ENCODE peak calls at places on chromosome 2, in four cellular contexts. K, G, I and V are unnamed samples.

GRCh38 chr2:27965841-27966240 is 75.3 kb downstream of the BABAM2 start:
- DNase-seq in K (no peak), G (no peak), I (no peak), V (no peak)

GRCh38 chr2:228039752-228040534 is 141.5 kb downstream of the SPHKAP start:
- DNase-seq in I (no peak), K (no peak), G (peak; percentile 38), V (no peak)

GRCh38 chr2:138107288-138107687 is 143.0 kb downstream of the HNMT start:
- DNase-seq in G (no peak), K (no peak), I (no peak), V (no peak)

GRCh38 chr2:214630402-214631035 is 179.0 kb downstream of the BARD1 start:
- DNase-seq in K (no peak), I (no peak), G (no peak), V (no peak)

GRCh38 chr2:13034861-13035260 is 318.1 kb downstream of the TRIB2 start:
- DNase-seq in I (no peak), G (no peak), K (no peak), V (no peak)

GRCh38 chr2:227407601-227408089 is 19.9 kb upstream of the SCYGR1 start:
- DNase-seq in G (no peak), K (no peak), I (no peak), V (peak; percentile 84)

GRCh38 chr2:190343500-190344274 is at the start of gene INPP1:
- DNase-seq in G (peak; percentile 84), K (peak; percentile 63), I (peak; percentile 14), V (peak; percentile 84)

GRCh38 chr2:1976112-1976511 is 231.8 kb upstream of the PXDN start:
- DNase-seq in K (no peak), I (no peak), G (no peak), V (no peak)

GRCh38 chr2:165610591-165611029 is 141.1 kb downstream of the CSRNP3 start:
- DNase-seq in I (no peak), G (no peak), K (no peak), V (no peak)

GRCh38 chr2:217431577-217432269 is 571.1 kb downstream of the TNS1 start:
- DNase-seq in K (no peak), G (no peak), I (no peak), V (no peak)

GRCh38 chr2:84281510-84281909 is 177.6 kb downstream of the SUCLG1 start:
- DNase-seq in I (no peak), K (no peak), G (no peak), V (no peak)

GRCh38 chr2:69798466-69798908 is 31.0 kb upstream of the GMCL1 start:
- DNase-seq in G (peak; percentile 49), I (no peak), K (no peak), V (no peak)

GRCh38 chr2:159497256-159497655 is 119.1 kb downstream of the BAZ2B start:
- DNase-seq in I (no peak), K (no peak), G (peak; percentile 61), V (no peak)

GRCh38 chr2:213152065-213152794 is 818 bp upstream of the IKZF2 start:
- DNase-seq in G (peak; percentile 47), K (peak; percentile 35), I (no peak), V (peak; percentile 81)

GRCh38 chr2:46991985-46992384 is 76.4 kb upstream of the MCFD2 start:
- DNase-seq in G (no peak), K (no peak), I (no peak), V (no peak)

GRCh38 chr2:103963331-103963730 is 890.6 kb upstream of the POU3F3 start:
- DNase-seq in I (no peak), K (no peak), G (no peak), V (no peak)

GRCh38 chr2:197740200-197740599 is 35.0 kb downstream of the MARS2 start:
- DNase-seq in I (no peak), K (no peak), G (no peak), V (no peak)

GRCh38 chr2:100853909-100854810 is 34.2 kb downstream of the NPAS2 start:
- DNase-seq in G (no peak), K (no peak), I (no peak), V (no peak)

GRCh38 chr2:145383961-145384360 is 864.0 kb upstream of the ZEB2 start:
- DNase-seq in K (no peak), G (no peak), I (no peak), V (no peak)

GRCh38 chr2:60331106-60331809 is 222.2 kb downstream of the BCL11A start:
- DNase-seq in K (no peak), I (no peak), G (no peak), V (no peak)

GRCh38 chr2:160220545-160221009 is 20.5 kb upstream of the ITGB6 start:
- DNase-seq in K (no peak), G (no peak), I (no peak), V (no peak)

GRCh38 chr2:69717902-69718301 is 24.0 kb upstream of the ANXA4 start:
- DNase-seq in K (no peak), I (no peak), G (no peak), V (no peak)

GRCh38 chr2:222058830-222059229 is 240.0 kb downstream of the PAX3 start:
- DNase-seq in G (no peak), I (no peak), K (no peak), V (no peak)